ENCODE peak calls at places on chromosomes 3 and 15, in four cellular contexts. Y, V, K and R are unnamed samples.

GRCh38 chr3:189278211-189278610 is 106.4 kb downstream of the TPRG1 start:
- DNase-seq in K (no peak), Y (no peak), V (no peak), R (no peak)

GRCh38 chr3:111588527-111588926 is 6.6 kb downstream of the ZBED2 start:
- DNase-seq in V (no peak), Y (no peak), K (no peak), R (no peak)

GRCh38 chr3:151283907-151284461 is 5.6 kb upstream of the P2RY14 start:
- DNase-seq in K (peak; percentile 10), Y (no peak), V (peak; percentile 53), R (no peak)

GRCh38 chr3:50626406-50626805 is 9.5 kb downstream of the MAPKAPK3 start:
- DNase-seq in Y (no peak), K (no peak), V (no peak), R (no peak)

GRCh38 chr15:63335543-63336240 is 46.0 kb downstream of the CA12 start:
- DNase-seq in K (no peak), Y (no peak), V (no peak), R (no peak)

GRCh38 chr3:88784925-88785324 is 322.5 kb upstream of the EPHA3 start:
- DNase-seq in K (no peak), V (no peak), Y (no peak), R (no peak)

GRCh38 chr15:58473720-58474119 is 41.9 kb downstream of the LIPC start:
- DNase-seq in Y (no peak), K (no peak), V (peak; percentile 51), R (no peak)

GRCh38 chr3:184685646-184686045 is 26.2 kb downstream of the MAGEF1 start:
- DNase-seq in Y (no peak), K (no peak), V (no peak), R (no peak)

GRCh38 chr3:55296035-55296434 is 191.1 kb downstream of the WNT5A start:
- DNase-seq in Y (no peak), V (no peak), K (no peak), R (no peak)

GRCh38 chr3:193788189-193788946 is 195.4 kb downstream of the OPA1 start:
- DNase-seq in Y (no peak), V (no peak), K (no peak), R (no peak)

GRCh38 chr3:78701537-78701936 is 1066.3 kb downstream of the ROBO1 start:
- DNase-seq in V (no peak), Y (no peak), K (no peak), R (no peak)

GRCh38 chr3:29757054-29757777 is 476.3 kb downstream of the RBMS3 start:
- DNase-seq in V (no peak), K (no peak), Y (no peak), R (no peak)

GRCh38 chr15:84608707-84609284 is 8.0 kb downstream of the ZSCAN2 start:
- DNase-seq in Y (no peak), V (no peak), K (no peak), R (no peak)

GRCh38 chr3:3084890-3085289 is 25.3 kb downstream of the IL5RA start:
- DNase-seq in K (no peak), V (no peak), Y (no peak), R (no peak)

GRCh38 chr3:188491276-188491687 is 337.3 kb downstream of the LPP start:
- DNase-seq in Y (no peak), V (no peak), K (no peak), R (no peak)

GRCh38 chr3:177813322-177813721 is 616.0 kb upstream of the TBL1XR1 start:
- DNase-seq in Y (no peak), K (no peak), V (no peak), R (no peak)

GRCh38 chr3:145952541-145952940 is 208.4 kb downstream of the PLOD2 start:
- DNase-seq in V (peak; percentile 15), Y (no peak), K (no peak), R (no peak)

GRCh38 chr3:86629511-86629910 is 361.4 kb downstream of the VGLL3 start:
- DNase-seq in V (no peak), Y (no peak), K (no peak), R (no peak)

GRCh38 chr3:38029400-38030125 is at the start of gene PLCD1:
- DNase-seq in K (peak; percentile 45), V (no peak), Y (no peak), R (peak; percentile 63)

GRCh38 chr3:64399205-64399800 is 174.0 kb upstream of the PRICKLE2 start:
- DNase-seq in K (peak; percentile 0), Y (no peak), V (peak; percentile 18), R (no peak)

GRCh38 chr3:71119171-71119570 is 464.4 kb downstream of the FOXP1 start:
- DNase-seq in V (no peak), K (no peak), Y (no peak), R (no peak)

GRCh38 chr3:36893137-36893557 is 51.7 kb downstream of the TRANK1 start:
- DNase-seq in K (peak; percentile 45), V (no peak), Y (no peak), R (no peak)

GRCh38 chr3:69309810-69310209 is 76.1 kb downstream of the FRMD4B start:
- DNase-seq in K (no peak), V (no peak), Y (no peak), R (no peak)

GRCh38 chr3:57331078-57331477 is 38.6 kb upstream of the ASB14 start:
- DNase-seq in K (no peak), V (no peak), Y (no peak), R (no peak)

GRCh38 chr15:31228980-31229826 is 97.4 kb upstream of the KLF13 start:
- DNase-seq in Y (no peak), K (no peak), V (no peak), R (no peak)

GRCh38 chr15:65258863-65259262 is 27.8 kb downstream of the PARP16 start:
- DNase-seq in K (no peak), V (no peak), Y (no peak), R (no peak)

DNA sequence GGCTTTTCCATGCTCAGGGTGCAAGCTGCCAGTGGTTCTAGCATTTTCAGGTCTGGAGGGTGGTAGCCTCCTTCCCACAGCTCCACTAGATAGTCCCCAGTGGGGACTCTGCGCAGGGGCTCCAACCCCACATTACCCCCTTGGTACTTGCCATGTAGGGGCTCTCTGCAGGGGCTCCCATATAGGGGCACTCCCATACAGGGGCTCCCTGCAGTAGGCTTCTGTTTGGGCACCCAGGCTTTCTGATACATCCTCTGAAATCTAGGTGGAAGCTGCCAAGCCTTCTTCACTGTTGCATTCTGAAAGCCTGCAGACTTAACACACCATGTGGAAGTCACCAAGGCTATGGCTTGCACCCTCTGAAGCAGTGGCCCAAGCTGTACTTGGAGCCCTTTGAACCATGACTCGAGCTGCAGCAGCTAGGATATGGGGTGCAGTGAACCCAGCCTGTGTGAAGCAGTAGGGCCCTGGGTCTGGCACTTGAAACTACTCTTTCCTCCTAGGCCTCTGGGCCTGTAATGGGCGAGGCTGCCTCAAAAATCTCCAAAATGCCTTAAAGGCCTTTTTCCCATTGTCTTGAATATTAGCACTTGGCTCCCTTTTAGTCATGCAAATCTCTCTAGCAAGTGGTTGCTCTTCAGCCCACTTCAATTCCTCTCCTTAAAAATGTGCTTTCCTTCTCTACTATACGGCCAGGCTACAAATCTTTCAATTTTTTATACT is 96.4 kb downstream of the TPRA1 start:
- DNase-seq in K (no peak), V (no peak), Y (no peak), R (no peak)
- H3K9me3 ChIP-seq in K (no peaks in the 10 kb centered on the region), V (no peaks in the 10 kb centered on the region), Y (no peaks in the 10 kb centered on the region), R (no peaks in the 10 kb centered on the region)

GRCh38 chr3:1892459-1892858 is 206.2 kb upstream of the CNTN4 start:
- DNase-seq in K (no peak), V (no peak), Y (no peak), R (no peak)
- H3K9me3 ChIP-seq in K (no peaks in the 10 kb centered on the region), V (peaks cover 11% of the 10 kb centered on the region), Y (no peaks in the 10 kb centered on the region), R (peaks cover 6% of the 10 kb centered on the region)

GRCh38 chr15:91357011-91357410 is 257.0 kb downstream of the SV2B start:
- DNase-seq in Y (no peak), V (no peak), K (no peak), R (no peak)
- H3K9me3 ChIP-seq in Y (no peaks in the 10 kb centered on the region), V (no peaks in the 10 kb centered on the region), K (no peaks in the 10 kb centered on the region), R (no peaks in the 10 kb centered on the region)

DNA sequence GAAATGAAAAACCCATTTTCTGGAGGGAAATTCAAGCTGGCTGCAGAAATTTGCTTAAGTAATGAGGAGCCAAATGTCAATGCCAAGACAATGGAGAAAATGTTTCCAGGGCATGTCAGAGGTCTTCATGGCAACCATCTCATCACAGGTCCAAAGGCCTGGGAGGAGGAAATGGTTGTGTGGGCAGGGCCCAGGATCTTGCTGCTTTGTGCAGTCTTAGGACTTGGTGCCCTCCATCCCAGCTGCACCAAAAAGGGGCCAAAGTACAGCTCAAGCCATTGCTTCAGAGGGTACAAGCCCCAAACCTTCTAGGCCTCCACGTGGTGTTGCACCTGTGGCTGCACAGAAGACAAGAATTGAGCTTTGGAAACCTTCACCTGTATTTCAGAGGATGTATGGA is 59.3 kb downstream of the POMGNT2 start:
- DNase-seq in V (no peak), K (no peak), Y (no peak), R (no peak)
- H3K9me3 ChIP-seq in V (no peaks in the 10 kb centered on the region), K (no peaks in the 10 kb centered on the region), Y (peaks cover 8% of the 10 kb centered on the region), R (peaks cover 3% of the 10 kb centered on the region)

GRCh38 chr3:1963896-1964295 is 134.8 kb upstream of the CNTN4 start:
- DNase-seq in K (no peak), V (no peak), Y (no peak), R (no peak)

GRCh38 chr3:1971780-1972179 is 126.9 kb upstream of the CNTN4 start:
- DNase-seq in Y (no peak), K (no peak), V (no peak), R (no peak)

GRCh38 chr3:1967525-1967924 is 131.1 kb upstream of the CNTN4 start:
- DNase-seq in K (no peak), Y (no peak), V (no peak), R (no peak)

DNA sequence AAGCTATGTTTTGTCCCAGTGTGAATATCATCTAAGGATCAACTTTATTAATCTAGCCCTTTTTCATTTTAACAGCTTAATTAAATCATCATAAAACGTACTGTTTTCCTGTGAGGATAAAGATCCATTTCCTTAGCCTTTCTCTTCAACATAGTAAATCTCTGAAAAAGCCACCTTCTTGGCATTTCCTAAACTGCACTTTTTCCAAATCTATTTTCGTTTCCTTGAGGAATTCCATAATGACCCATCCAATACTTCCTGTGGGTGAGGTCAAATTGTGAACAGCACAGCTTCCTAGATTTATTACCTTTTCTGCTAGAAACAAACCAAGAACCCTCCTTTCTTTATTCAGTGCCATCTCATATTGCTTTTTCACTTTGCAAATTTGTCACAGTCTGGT is 129.4 kb upstream of the CNTN4 start:
- DNase-seq in V (no peak), K (no peak), Y (no peak), R (no peak)
- H3K9me3 ChIP-seq in V (peaks cover 19% of the 10 kb centered on the region), K (no peaks in the 10 kb centered on the region), Y (no peaks in the 10 kb centered on the region), R (no peaks in the 10 kb centered on the region)